ENCODE peak calls at places on chromosomes 6 and 20, in ten cellular contexts. One of them, this sample, is unnamed.

GRCh38 chr6:28349892-28350737 is at the start of gene ZKSCAN3:
- DNase-seq in pancreas: peak
- DNase-seq in uterus: peak
- DNase-seq in fibroblast of pulmonary artery: peak
- DNase-seq in PC-9: peak
- DNase-seq in psoas muscle: peak
- DNase-seq in sigmoid colon: peak
- DNase-seq in GM06990: peak
- DNase-seq in A549: peak
- DNase-seq in dorsolateral prefrontal cortex: peak
- DNase-seq in this sample: peak

GRCh38 chr6:31864818-31865204 is 2.2 kb upstream of the NEU1 start:
- DNase-seq in pancreas: no peak
- DNase-seq in uterus: no peak
- DNase-seq in fibroblast of pulmonary artery: no peak
- DNase-seq in PC-9: no peak
- DNase-seq in psoas muscle: no peak
- DNase-seq in sigmoid colon: no peak
- DNase-seq in GM06990: no peak
- DNase-seq in A549: no peak
- DNase-seq in dorsolateral prefrontal cortex: no peak
- DNase-seq in this sample: no peak

GRCh38 chr6:62519574-62519973 is 233.5 kb upstream of the KHDRBS2 start:
- DNase-seq in pancreas: no peak
- DNase-seq in uterus: no peak
- DNase-seq in fibroblast of pulmonary artery: no peak
- DNase-seq in PC-9: no peak
- DNase-seq in psoas muscle: no peak
- DNase-seq in sigmoid colon: no peak
- DNase-seq in GM06990: no peak
- DNase-seq in A549: no peak
- DNase-seq in dorsolateral prefrontal cortex: no peak
- DNase-seq in this sample: no peak

GRCh38 chr6:24273471-24273870 is 84.4 kb downstream of the DCDC2 start:
- DNase-seq in pancreas: no peak
- DNase-seq in uterus: no peak
- DNase-seq in fibroblast of pulmonary artery: no peak
- DNase-seq in PC-9: peak
- DNase-seq in psoas muscle: no peak
- DNase-seq in sigmoid colon: no peak
- DNase-seq in GM06990: no peak
- DNase-seq in A549: no peak
- DNase-seq in dorsolateral prefrontal cortex: no peak
- DNase-seq in this sample: no peak

GRCh38 chr6:154815938-154816820 is 83.0 kb downstream of the SCAF8 start:
- DNase-seq in pancreas: no peak
- DNase-seq in uterus: no peak
- DNase-seq in fibroblast of pulmonary artery: no peak
- DNase-seq in PC-9: no peak
- DNase-seq in psoas muscle: no peak
- DNase-seq in sigmoid colon: no peak
- DNase-seq in GM06990: no peak
- DNase-seq in A549: no peak
- DNase-seq in dorsolateral prefrontal cortex: no peak
- DNase-seq in this sample: peak

GRCh38 chr6:157561037-157561790 is 180.2 kb downstream of the ZDHHC14 start:
- DNase-seq in pancreas: no peak
- DNase-seq in uterus: no peak
- DNase-seq in fibroblast of pulmonary artery: no peak
- DNase-seq in PC-9: no peak
- DNase-seq in psoas muscle: no peak
- DNase-seq in sigmoid colon: no peak
- DNase-seq in GM06990: peak
- DNase-seq in A549: no peak
- DNase-seq in dorsolateral prefrontal cortex: no peak
- DNase-seq in this sample: no peak

GRCh38 chr20:1430004-1430451 is 36.6 kb downstream of the NSFL1C start:
- DNase-seq in pancreas: no peak
- DNase-seq in uterus: no peak
- DNase-seq in fibroblast of pulmonary artery: peak
- DNase-seq in PC-9: peak
- DNase-seq in psoas muscle: no peak
- DNase-seq in sigmoid colon: no peak
- DNase-seq in GM06990: no peak
- DNase-seq in A549: no peak
- DNase-seq in dorsolateral prefrontal cortex: no peak
- DNase-seq in this sample: no peak

GRCh38 chr20:58216334-58216733 is 12.1 kb downstream of the ANKRD60 start:
- DNase-seq in pancreas: no peak
- DNase-seq in uterus: no peak
- DNase-seq in fibroblast of pulmonary artery: no peak
- DNase-seq in PC-9: peak
- DNase-seq in psoas muscle: no peak
- DNase-seq in sigmoid colon: no peak
- DNase-seq in GM06990: no peak
- DNase-seq in A549: no peak
- DNase-seq in dorsolateral prefrontal cortex: no peak
- DNase-seq in this sample: no peak

GRCh38 chr6:5151955-5152401 is 66.8 kb downstream of the PPP1R3G start:
- DNase-seq in pancreas: no peak
- DNase-seq in uterus: no peak
- DNase-seq in fibroblast of pulmonary artery: peak
- DNase-seq in PC-9: no peak
- DNase-seq in psoas muscle: no peak
- DNase-seq in sigmoid colon: no peak
- DNase-seq in GM06990: no peak
- DNase-seq in A549: no peak
- DNase-seq in dorsolateral prefrontal cortex: peak
- DNase-seq in this sample: no peak

GRCh38 chr20:48282591-48283228 is 497.4 kb upstream of the SULF2 start:
- DNase-seq in pancreas: no peak
- DNase-seq in uterus: no peak
- DNase-seq in fibroblast of pulmonary artery: no peak
- DNase-seq in PC-9: peak
- DNase-seq in psoas muscle: no peak
- DNase-seq in sigmoid colon: no peak
- DNase-seq in GM06990: no peak
- DNase-seq in A549: no peak
- DNase-seq in dorsolateral prefrontal cortex: no peak
- DNase-seq in this sample: no peak

GRCh38 chr6:32151131-32151884 is 431 bp downstream of the PRRT1 start:
- DNase-seq in pancreas: no peak
- DNase-seq in uterus: peak
- DNase-seq in fibroblast of pulmonary artery: no peak
- DNase-seq in PC-9: no peak
- DNase-seq in psoas muscle: no peak
- DNase-seq in sigmoid colon: no peak
- DNase-seq in GM06990: no peak
- DNase-seq in A549: no peak
- DNase-seq in dorsolateral prefrontal cortex: no peak
- DNase-seq in this sample: no peak

DNA sequence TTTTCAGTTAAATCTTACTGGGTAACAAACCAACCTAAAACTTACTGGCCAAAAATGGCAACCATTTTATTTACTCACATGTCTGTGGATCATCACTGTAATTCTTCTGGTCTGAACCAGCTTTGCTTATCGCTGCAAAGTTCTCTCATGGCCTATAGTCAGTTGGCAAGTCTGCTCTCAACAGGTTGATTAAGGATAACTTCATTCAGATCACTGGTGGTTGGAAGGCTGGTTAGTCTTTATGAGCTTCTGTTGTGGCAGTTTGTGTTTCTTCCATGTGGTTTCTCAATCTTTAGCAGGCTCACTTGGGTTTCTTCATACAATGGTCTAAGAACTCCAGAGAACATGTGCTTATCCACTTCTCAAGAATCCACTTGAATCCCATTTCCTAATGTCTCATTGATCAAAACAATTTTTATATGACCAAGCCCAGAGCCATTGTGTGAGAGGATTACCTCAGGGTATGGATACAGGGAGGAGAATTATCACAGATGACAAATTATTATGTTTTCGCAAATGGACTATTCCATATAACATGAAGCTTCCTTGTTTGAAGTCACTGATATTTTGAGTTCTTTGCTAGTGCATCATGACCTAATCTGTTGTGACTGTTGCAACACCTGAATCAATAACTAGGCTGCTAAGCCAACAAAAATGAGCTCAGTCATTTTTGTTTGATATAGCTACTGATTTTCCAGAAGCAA is 155.4 kb upstream of the BMP2 start:
- DNase-seq in pancreas: no peak
- DNase-seq in uterus: no peak
- DNase-seq in fibroblast of pulmonary artery: no peak
- DNase-seq in PC-9: no peak
- DNase-seq in psoas muscle: no peak
- DNase-seq in sigmoid colon: no peak
- DNase-seq in GM06990: no peak
- DNase-seq in A549: no peak
- DNase-seq in dorsolateral prefrontal cortex: no peak
- DNase-seq in this sample: no peak
- H3K4me3 ChIP-seq in pancreas: no peak
- H3K4me3 ChIP-seq in uterus: no peak
- H3K4me3 ChIP-seq in fibroblast of pulmonary artery: no peak
- H3K4me3 ChIP-seq in PC-9: no peak
- H3K4me3 ChIP-seq in psoas muscle: no peak
- H3K4me3 ChIP-seq in sigmoid colon: no peak
- H3K4me3 ChIP-seq in GM06990: no peak
- H3K4me3 ChIP-seq in A549: no peak
- H3K4me3 ChIP-seq in dorsolateral prefrontal cortex: no peak
- H3K4me3 ChIP-seq in this sample: no peak

GRCh38 chr6:135410856-135411255 is 86.7 kb downstream of the AHI1 start:
- DNase-seq in pancreas: no peak
- DNase-seq in uterus: no peak
- DNase-seq in fibroblast of pulmonary artery: no peak
- DNase-seq in PC-9: no peak
- DNase-seq in psoas muscle: no peak
- DNase-seq in sigmoid colon: no peak
- DNase-seq in GM06990: no peak
- DNase-seq in A549: no peak
- DNase-seq in dorsolateral prefrontal cortex: no peak
- DNase-seq in this sample: no peak

GRCh38 chr6:135411849-135412248 is 85.7 kb downstream of the AHI1 start:
- DNase-seq in pancreas: no peak
- DNase-seq in uterus: no peak
- DNase-seq in fibroblast of pulmonary artery: no peak
- DNase-seq in PC-9: no peak
- DNase-seq in psoas muscle: no peak
- DNase-seq in sigmoid colon: no peak
- DNase-seq in GM06990: no peak
- DNase-seq in A549: no peak
- DNase-seq in dorsolateral prefrontal cortex: no peak
- DNase-seq in this sample: no peak

GRCh38 chr6:135411339-135411738 is 86.2 kb downstream of the AHI1 start:
- DNase-seq in pancreas: no peak
- DNase-seq in uterus: no peak
- DNase-seq in fibroblast of pulmonary artery: peak
- DNase-seq in PC-9: no peak
- DNase-seq in psoas muscle: no peak
- DNase-seq in sigmoid colon: no peak
- DNase-seq in GM06990: no peak
- DNase-seq in A549: no peak
- DNase-seq in dorsolateral prefrontal cortex: no peak
- DNase-seq in this sample: no peak
- TF ChIP-seq CTCF in pancreas: no peak
- TF ChIP-seq CTCF in uterus: no peak
- TF ChIP-seq CTCF in fibroblast of pulmonary artery: peak
- TF ChIP-seq CTCF in PC-9: peak
- TF ChIP-seq CTCF in psoas muscle: no peak
- TF ChIP-seq CTCF in sigmoid colon: no peak
- TF ChIP-seq CTCF in GM06990: no peak
- TF ChIP-seq CTCF in A549: no peak
- TF ChIP-seq CTCF in dorsolateral prefrontal cortex: no peak
- TF ChIP-seq CTCF in this sample: peak

GRCh38 chr20:22690616-22691179 is 106.3 kb upstream of the FOXA2 start:
- DNase-seq in pancreas: no peak
- DNase-seq in uterus: no peak
- DNase-seq in fibroblast of pulmonary artery: no peak
- DNase-seq in PC-9: no peak
- DNase-seq in psoas muscle: no peak
- DNase-seq in sigmoid colon: no peak
- DNase-seq in GM06990: no peak
- DNase-seq in A549: no peak
- DNase-seq in dorsolateral prefrontal cortex: no peak
- DNase-seq in this sample: no peak

GRCh38 chr20:22691369-22692118 is 107.2 kb upstream of the FOXA2 start:
- DNase-seq in pancreas: peak
- DNase-seq in uterus: peak
- DNase-seq in fibroblast of pulmonary artery: peak
- DNase-seq in PC-9: no peak
- DNase-seq in psoas muscle: peak
- DNase-seq in sigmoid colon: peak
- DNase-seq in GM06990: peak
- DNase-seq in A549: peak
- DNase-seq in dorsolateral prefrontal cortex: peak
- DNase-seq in this sample: peak

GRCh38 chr20:22688485-22688884 is 104.1 kb upstream of the FOXA2 start:
- DNase-seq in pancreas: no peak
- DNase-seq in uterus: no peak
- DNase-seq in fibroblast of pulmonary artery: no peak
- DNase-seq in PC-9: no peak
- DNase-seq in psoas muscle: no peak
- DNase-seq in sigmoid colon: no peak
- DNase-seq in GM06990: no peak
- DNase-seq in A549: no peak
- DNase-seq in dorsolateral prefrontal cortex: no peak
- DNase-seq in this sample: no peak

GRCh38 chr20:22689246-22689645 is 104.9 kb upstream of the FOXA2 start:
- DNase-seq in pancreas: no peak
- DNase-seq in uterus: no peak
- DNase-seq in fibroblast of pulmonary artery: no peak
- DNase-seq in PC-9: no peak
- DNase-seq in psoas muscle: no peak
- DNase-seq in sigmoid colon: no peak
- DNase-seq in GM06990: no peak
- DNase-seq in A549: no peak
- DNase-seq in dorsolateral prefrontal cortex: no peak
- DNase-seq in this sample: no peak

GRCh38 chr20:22690000-22690399 is 105.6 kb upstream of the FOXA2 start:
- DNase-seq in pancreas: no peak
- DNase-seq in uterus: no peak
- DNase-seq in fibroblast of pulmonary artery: no peak
- DNase-seq in PC-9: no peak
- DNase-seq in psoas muscle: no peak
- DNase-seq in sigmoid colon: no peak
- DNase-seq in GM06990: no peak
- DNase-seq in A549: no peak
- DNase-seq in dorsolateral prefrontal cortex: no peak
- DNase-seq in this sample: no peak
- H3K4me3 ChIP-seq in pancreas: no peak
- H3K4me3 ChIP-seq in uterus: no peak
- H3K4me3 ChIP-seq in fibroblast of pulmonary artery: no peak
- H3K4me3 ChIP-seq in PC-9: no peak
- H3K4me3 ChIP-seq in psoas muscle: no peak
- H3K4me3 ChIP-seq in sigmoid colon: no peak
- H3K4me3 ChIP-seq in GM06990: no peak
- H3K4me3 ChIP-seq in A549: no peak
- H3K4me3 ChIP-seq in dorsolateral prefrontal cortex: no peak
- H3K4me3 ChIP-seq in this sample: no peak

DNA sequence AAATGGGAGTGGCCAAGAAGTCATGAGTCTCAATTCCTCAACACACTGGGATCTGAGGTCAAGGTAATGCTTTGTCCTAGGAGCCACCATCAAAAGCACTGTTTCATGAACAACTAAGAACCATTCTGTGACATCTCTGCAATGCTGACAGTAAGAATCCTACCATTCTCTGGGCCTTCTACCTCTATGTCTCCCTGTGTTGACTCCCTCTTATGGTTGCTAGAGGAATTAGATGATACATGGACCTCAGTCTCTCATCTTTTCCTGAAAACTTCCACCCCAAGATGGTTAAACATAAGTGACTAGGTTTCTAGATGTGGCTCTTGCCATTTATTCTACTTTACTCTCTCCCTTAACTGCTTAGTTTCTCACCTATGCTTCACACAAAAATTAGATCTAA is 9.1 kb downstream of the MTRF1L start:
- DNase-seq in pancreas: no peak
- DNase-seq in uterus: no peak
- DNase-seq in fibroblast of pulmonary artery: no peak
- DNase-seq in PC-9: no peak
- DNase-seq in psoas muscle: no peak
- DNase-seq in sigmoid colon: no peak
- DNase-seq in GM06990: no peak
- DNase-seq in A549: peak
- DNase-seq in dorsolateral prefrontal cortex: no peak
- DNase-seq in this sample: no peak
- TF ChIP-seq CTCF in pancreas: no peak
- TF ChIP-seq CTCF in uterus: no peak
- TF ChIP-seq CTCF in fibroblast of pulmonary artery: peak
- TF ChIP-seq CTCF in PC-9: no peak
- TF ChIP-seq CTCF in psoas muscle: no peak
- TF ChIP-seq CTCF in sigmoid colon: no peak
- TF ChIP-seq CTCF in GM06990: peak
- TF ChIP-seq CTCF in A549: no peak
- TF ChIP-seq CTCF in dorsolateral prefrontal cortex: no peak
- TF ChIP-seq CTCF in this sample: peak